ENCODE peak calls at places on chromosomes 11 and 22, in nine cellular contexts. J is head of caudate nucleus; H is germinal center; R is IMR-90; N is stimulated activated CD4-positive, alpha-beta T cell treated with anti-CD3 and anti-CD28 coated beads, Interleukin-2, amount 100 ng/mL, for 48 hours; A is MM.1S; K is NCI-H1105; W is Caki2; I is NCI-H187 treated with DMSO at 0.1 percent for 48 hours. Z is an unnamed sample.
A peak's percentile ranks its signal among the peaks of the same experiment; 100 is the strongest.

GRCh38 chr22:20009018-20009482 is 7.6 kb downstream of the ARVCF start:
- DNase-seq in K (no peak), I (no peak), H (no peak), R (no peak), J (no peak), W (no peak), A (no peak), N (no peak), Z (no peak)

GRCh38 chr22:20607157-20607907 is 99.9 kb downstream of the MED15 start:
- DNase-seq in A (no peak), R (no peak), W (no peak), N (no peak), I (no peak), J (no peak), K (peak; percentile 28), H (no peak), Z (no peak)

GRCh38 chr11:65425105-65425970 is 2.7 kb downstream of the NEAT1 start:
- DNase-seq in J (no peak), N (peak; percentile 73), A (peak; percentile 87), W (peak; percentile 64), H (peak; percentile 69), I (no peak), R (peak; percentile 78), K (no peak), Z (no peak)

GRCh38 chr22:47775686-47776085 is 1013.2 kb downstream of the TBC1D22A start:
- DNase-seq in H (no peak), J (no peak), N (no peak), K (no peak), R (no peak), W (no peak), A (no peak), I (no peak), Z (no peak)

GRCh38 chr11:69370984-69371709 is 77.2 kb downstream of the MYEOV start:
- DNase-seq in N (no peak), I (no peak), H (no peak), J (no peak), K (no peak), R (no peak), W (no peak), A (no peak), Z (no peak)

GRCh38 chr11:726278-726915 is 20.4 kb downstream of the EPS8L2 start:
- DNase-seq in J (no peak), I (no peak), H (peak; percentile 64), W (no peak), R (peak; percentile 26), N (no peak), K (peak; percentile 85), A (peak; percentile 87), Z (no peak)

GRCh38 chr11:65225284-65226102 is 36.3 kb upstream of the POLA2 start:
- DNase-seq in K (no peak), W (no peak), N (peak; percentile 40), J (peak; percentile 24), H (peak; percentile 63), I (no peak), R (peak; percentile 52), A (peak; percentile 61), Z (peak; percentile 22)

GRCh38 chr11:76347391-76347790 is 33.5 kb downstream of the THAP12 start:
- DNase-seq in N (no peak), K (peak; percentile 64), R (no peak), H (no peak), I (no peak), A (no peak), J (no peak), W (no peak), Z (no peak)

GRCh38 chr11:35927730-35928129 is 16.1 kb upstream of the LDLRAD3 start:
- DNase-seq in W (no peak), H (no peak), J (no peak), I (no peak), A (no peak), R (peak; percentile 38), K (no peak), N (no peak), Z (no peak)

GRCh38 chr22:35310556-35311550 is 11.2 kb downstream of the TOM1 start:
- DNase-seq in N (no peak), R (no peak), A (peak; percentile 76), K (no peak), W (no peak), J (no peak), I (no peak), H (no peak), Z (no peak)

GRCh38 chr11:122024278-122024677 is 91.7 kb downstream of the BLID start:
- DNase-seq in A (no peak), I (no peak), W (no peak), J (no peak), R (no peak), H (no peak), N (no peak), K (no peak), Z (no peak)

GRCh38 chr22:16824718-16825687 is at the start of gene XKR3:
- DNase-seq in N (no peak), W (peak; percentile 44), R (no peak), I (no peak), J (no peak), K (no peak), H (no peak), A (peak; percentile 44), Z (no peak)

GRCh38 chr11:68351450-68352275 is 39.3 kb downstream of the LRP5 start:
- DNase-seq in H (no peak), J (no peak), N (no peak), R (no peak), I (no peak), A (no peak), W (no peak), K (no peak), Z (no peak)

GRCh38 chr11:105673089-105673488 is 63.2 kb downstream of the GRIA4 start:
- DNase-seq in H (no peak), A (peak; percentile 66), I (no peak), K (no peak), R (peak; percentile 72), J (no peak), W (peak; percentile 23), N (peak; percentile 7), Z (peak; percentile 1)

GRCh38 chr22:32546480-32546879 is 71.9 kb downstream of the FBXO7 start:
- DNase-seq in K (no peak), J (no peak), H (no peak), A (no peak), I (no peak), W (no peak), R (no peak), N (no peak), Z (no peak)

GRCh38 chr22:41928416-41929157 is 2.0 kb upstream of the TNFRSF13C start:
- DNase-seq in I (no peak), R (no peak), N (no peak), A (no peak), W (no peak), H (no peak), K (no peak), J (no peak), Z (no peak)

GRCh38 chr11:289145-289705 is 299 bp downstream of the PGGHG start:
- DNase-seq in R (no peak), J (no peak), A (no peak), W (no peak), H (no peak), I (no peak), N (no peak), K (no peak), Z (no peak)

GRCh38 chr11:14620027-14620511 is 23.5 kb upstream of the PDE3B start:
- DNase-seq in W (no peak), N (no peak), A (no peak), K (no peak), J (no peak), R (no peak), I (no peak), H (no peak), Z (peak; percentile 24)